ENCODE peak calls at places on chromosomes 11 and 22, in five cellular contexts. One of them, this sample, is unnamed.

GRCh38 chr11:11731311-11732083 is 109.7 kb upstream of the GALNT18 start:
- DNase-seq in activated naive CD4-positive, alpha-beta T cell treated with anti-CD3 and anti-CD28 coated beads, Interleukin-2, amount 50 U/mL, for 16 hours: no peak
- DNase-seq in iris pigment epithelial cell: peak
- DNase-seq in neural progenitor cell: no peak
- DNase-seq in C1 segment of cervical spinal cord: no peak
- DNase-seq in this sample: no peak

GRCh38 chr22:16955678-16956210 is 52.3 kb downstream of the GAB4 start:
- DNase-seq in activated naive CD4-positive, alpha-beta T cell treated with anti-CD3 and anti-CD28 coated beads, Interleukin-2, amount 50 U/mL, for 16 hours: no peak
- DNase-seq in iris pigment epithelial cell: no peak
- DNase-seq in neural progenitor cell: no peak
- DNase-seq in C1 segment of cervical spinal cord: no peak
- DNase-seq in this sample: no peak

GRCh38 chr11:1486054-1486825 is at the start of gene MOB2:
- DNase-seq in iris pigment epithelial cell: peak
- DNase-seq in neural progenitor cell: no peak
- DNase-seq in C1 segment of cervical spinal cord: no peak
- DNase-seq in activated naive CD4-positive, alpha-beta T cell treated with anti-CD3 and anti-CD28 coated beads, Interleukin-2, amount 50 U/mL, for 16 hours: no peak
- DNase-seq in this sample: no peak

GRCh38 chr11:64441127-64441526 is 82.2 kb downstream of the RPS6KA4 start:
- DNase-seq in activated naive CD4-positive, alpha-beta T cell treated with anti-CD3 and anti-CD28 coated beads, Interleukin-2, amount 50 U/mL, for 16 hours: no peak
- DNase-seq in neural progenitor cell: no peak
- DNase-seq in iris pigment epithelial cell: no peak
- DNase-seq in C1 segment of cervical spinal cord: no peak
- DNase-seq in this sample: no peak

GRCh38 chr11:10379022-10379421 is 74.1 kb downstream of the ADM start:
- DNase-seq in activated naive CD4-positive, alpha-beta T cell treated with anti-CD3 and anti-CD28 coated beads, Interleukin-2, amount 50 U/mL, for 16 hours: no peak
- DNase-seq in C1 segment of cervical spinal cord: no peak
- DNase-seq in neural progenitor cell: peak
- DNase-seq in iris pigment epithelial cell: no peak
- DNase-seq in this sample: no peak

GRCh38 chr11:108574675-108575074 is 18.9 kb downstream of the EXPH5 start:
- DNase-seq in activated naive CD4-positive, alpha-beta T cell treated with anti-CD3 and anti-CD28 coated beads, Interleukin-2, amount 50 U/mL, for 16 hours: no peak
- DNase-seq in iris pigment epithelial cell: no peak
- DNase-seq in neural progenitor cell: no peak
- DNase-seq in C1 segment of cervical spinal cord: no peak
- DNase-seq in this sample: no peak

GRCh38 chr11:72592698-72593097 is 81.5 kb downstream of the PDE2A start:
- DNase-seq in activated naive CD4-positive, alpha-beta T cell treated with anti-CD3 and anti-CD28 coated beads, Interleukin-2, amount 50 U/mL, for 16 hours: no peak
- DNase-seq in C1 segment of cervical spinal cord: no peak
- DNase-seq in neural progenitor cell: no peak
- DNase-seq in iris pigment epithelial cell: no peak
- DNase-seq in this sample: no peak

GRCh38 chr11:118198370-118198769 is 21.9 kb upstream of the SCN2B start:
- DNase-seq in C1 segment of cervical spinal cord: peak
- DNase-seq in activated naive CD4-positive, alpha-beta T cell treated with anti-CD3 and anti-CD28 coated beads, Interleukin-2, amount 50 U/mL, for 16 hours: peak
- DNase-seq in neural progenitor cell: peak
- DNase-seq in iris pigment epithelial cell: peak
- DNase-seq in this sample: peak

GRCh38 chr22:37259540-37260029 is 15.5 kb upstream of the RAC2 start:
- DNase-seq in neural progenitor cell: peak
- DNase-seq in iris pigment epithelial cell: peak
- DNase-seq in activated naive CD4-positive, alpha-beta T cell treated with anti-CD3 and anti-CD28 coated beads, Interleukin-2, amount 50 U/mL, for 16 hours: no peak
- DNase-seq in C1 segment of cervical spinal cord: no peak
- DNase-seq in this sample: no peak

GRCh38 chr22:19742160-19743066 is 18.2 kb upstream of the TBX1 start:
- DNase-seq in neural progenitor cell: no peak
- DNase-seq in iris pigment epithelial cell: no peak
- DNase-seq in C1 segment of cervical spinal cord: no peak
- DNase-seq in activated naive CD4-positive, alpha-beta T cell treated with anti-CD3 and anti-CD28 coated beads, Interleukin-2, amount 50 U/mL, for 16 hours: no peak
- DNase-seq in this sample: no peak

GRCh38 chr22:19579880-19580279 is 55.7 kb upstream of the CLDN5 start:
- DNase-seq in C1 segment of cervical spinal cord: no peak
- DNase-seq in neural progenitor cell: no peak
- DNase-seq in iris pigment epithelial cell: no peak
- DNase-seq in activated naive CD4-positive, alpha-beta T cell treated with anti-CD3 and anti-CD28 coated beads, Interleukin-2, amount 50 U/mL, for 16 hours: no peak
- DNase-seq in this sample: no peak

GRCh38 chr11:86977441-86978050 is 22.4 kb upstream of the FZD4 start:
- DNase-seq in neural progenitor cell: no peak
- DNase-seq in C1 segment of cervical spinal cord: no peak
- DNase-seq in iris pigment epithelial cell: no peak
- DNase-seq in activated naive CD4-positive, alpha-beta T cell treated with anti-CD3 and anti-CD28 coated beads, Interleukin-2, amount 50 U/mL, for 16 hours: no peak
- DNase-seq in this sample: no peak

GRCh38 chr22:24071686-24072085 is 60.6 kb downstream of the CABIN1 start:
- DNase-seq in activated naive CD4-positive, alpha-beta T cell treated with anti-CD3 and anti-CD28 coated beads, Interleukin-2, amount 50 U/mL, for 16 hours: no peak
- DNase-seq in iris pigment epithelial cell: no peak
- DNase-seq in C1 segment of cervical spinal cord: no peak
- DNase-seq in neural progenitor cell: no peak
- DNase-seq in this sample: no peak

GRCh38 chr11:69961738-69962137 is 116.4 kb upstream of the ANO1 start:
- DNase-seq in activated naive CD4-positive, alpha-beta T cell treated with anti-CD3 and anti-CD28 coated beads, Interleukin-2, amount 50 U/mL, for 16 hours: no peak
- DNase-seq in neural progenitor cell: no peak
- DNase-seq in iris pigment epithelial cell: no peak
- DNase-seq in C1 segment of cervical spinal cord: no peak
- DNase-seq in this sample: no peak

This sample was measured in stimulated activated CD8-positive, alpha-beta memory T cell treated with anti-CD3 and anti-CD28 coated beads, Interleukin-4, amount 100 ng/mL, for 4 hours.